ENCODE peak calls at places on chromosomes 7 and 10, in four cellular contexts. O is psoas muscle; W is naive thymus-derived CD4-positive, alpha-beta T cell; Y is A549. G is an unnamed sample.
A peak's percentile ranks its signal among the peaks of the same experiment; 100 is the strongest.

GRCh38 chr7:44712012-44712411 is 36.6 kb upstream of the ZMIZ2 start:
- DNase-seq in O (no peak), W (no peak), Y (no peak), G (no peak)

GRCh38 chr7:149884016-149884415 is 10.2 kb downstream of the ATP6V0E2 start:
- DNase-seq in O (no peak), W (no peak), Y (no peak), G (no peak)

GRCh38 chr7:87155788-87156187 is 3.5 kb downstream of the DMTF1 start:
- DNase-seq in O (no peak), W (no peak), Y (no peak), G (no peak)

GRCh38 chr7:44482502-44483485 is 7.7 kb downstream of the NUDCD3 start:
- DNase-seq in O (no peak), W (no peak), Y (no peak), G (no peak)

GRCh38 chr7:44735403-44736165 is 13.1 kb upstream of the ZMIZ2 start:
- DNase-seq in O (no peak), W (peak; percentile 38), Y (peak; percentile 65), G (peak; percentile 61)

GRCh38 chr10:8543361-8544056 is 489.0 kb downstream of the GATA3 start:
- DNase-seq in O (no peak), W (no peak), Y (no peak), G (no peak)

GRCh38 chr10:103637855-103638561 is 144.5 kb downstream of the NEURL1 start:
- DNase-seq in O (peak; percentile 88), W (no peak), Y (no peak), G (no peak)

GRCh38 chr10:79061441-79062315 is 7.1 kb upstream of the ZMIZ1 start:
- DNase-seq in O (peak; percentile 33), W (no peak), Y (no peak), G (no peak)

GRCh38 chr10:71590786-71591350 is 128.7 kb downstream of the C10orf105 start:
- DNase-seq in O (no peak), W (no peak), Y (no peak), G (peak; percentile 97)

GRCh38 chr7:149459540-149460433 is 1.1 kb downstream of the ZNF777 start:
- DNase-seq in O (no peak), W (peak; percentile 52), Y (peak; percentile 29), G (peak; percentile 31)

GRCh38 chr7:69813637-69814240 is 215.5 kb downstream of the AUTS2 start:
- DNase-seq in O (no peak), W (no peak), Y (no peak), G (no peak)

GRCh38 chr7:104931181-104931781 is 82.7 kb upstream of the KMT2E start:
- DNase-seq in O (no peak), W (no peak), Y (no peak), G (peak; percentile 31)

DNA sequence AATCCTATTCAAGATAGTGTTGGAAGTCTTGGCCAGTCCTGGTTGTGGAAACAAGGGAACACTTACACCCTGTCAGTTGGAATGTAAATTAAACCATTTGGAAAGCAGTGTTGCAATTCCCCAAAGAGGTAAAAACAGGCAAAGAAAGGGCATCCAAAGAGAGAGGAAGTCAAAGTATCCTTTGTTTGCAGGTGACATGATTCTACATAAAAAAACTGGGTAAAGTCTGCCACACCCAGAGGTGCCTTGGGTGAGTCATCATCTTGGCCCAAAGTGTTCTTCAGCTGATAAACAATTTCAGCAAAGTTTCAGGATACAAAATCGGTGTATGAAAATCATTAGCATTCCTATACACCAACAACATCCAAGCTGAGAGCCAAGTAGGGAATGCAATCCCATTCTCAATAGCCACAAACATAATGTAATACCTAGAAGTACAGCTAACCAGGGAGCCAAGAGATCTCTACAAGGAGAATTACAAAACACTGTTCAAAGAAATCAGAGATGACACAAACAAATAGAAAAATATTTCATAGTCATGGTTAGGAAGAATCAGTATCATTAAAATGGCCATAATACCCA is 278.7 kb downstream of the SDK1 start:
- DNase-seq in O (no peak), W (no peak), Y (no peak), G (no peak)
- H3K9me3 ChIP-seq in O (peaks cover 12% of the 10 kb centered on the region), W (no peaks in the 10 kb centered on the region), Y (peaks cover 10% of the 10 kb centered on the region), G (peaks cover 8% of the 10 kb centered on the region)

DNA sequence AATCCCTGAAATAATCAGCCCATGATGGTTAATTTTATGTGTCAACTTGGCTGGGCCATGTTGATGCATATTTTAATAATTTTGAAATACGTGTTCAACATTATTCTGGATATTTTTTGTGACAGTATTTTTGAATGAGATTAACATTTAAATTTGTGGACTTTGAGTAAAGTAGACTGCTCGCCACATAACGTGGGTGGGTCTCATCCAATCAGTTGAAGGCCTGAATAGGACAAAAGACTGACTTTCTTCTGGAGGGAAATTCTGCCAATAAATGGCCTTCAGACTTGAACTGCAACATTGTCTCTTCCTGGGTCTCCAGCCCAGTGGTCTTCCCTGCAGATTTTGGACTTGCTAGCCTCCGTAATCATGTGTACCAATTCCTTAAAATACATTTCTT is 53.6 kb upstream of the BICC1 start:
- DNase-seq in O (no peak), W (no peak), Y (no peak), G (no peak)
- H3K27ac ChIP-seq in O (no peak overlapping the region), W (no peak overlapping the region), Y (no peak overlapping the region), G (no peak overlapping the region)

GRCh38 chr7:94848992-94849576 is 58.3 kb upstream of the PPP1R9A start:
- DNase-seq in O (no peak), W (no peak), Y (no peak), G (no peak)

GRCh38 chr7:94848531-94848930 is 58.9 kb upstream of the PPP1R9A start:
- DNase-seq in O (no peak), W (no peak), Y (no peak), G (no peak)

GRCh38 chr7:94838717-94839116 is 68.7 kb upstream of the PPP1R9A start:
- DNase-seq in O (no peak), W (no peak), Y (no peak), G (no peak)

DNA sequence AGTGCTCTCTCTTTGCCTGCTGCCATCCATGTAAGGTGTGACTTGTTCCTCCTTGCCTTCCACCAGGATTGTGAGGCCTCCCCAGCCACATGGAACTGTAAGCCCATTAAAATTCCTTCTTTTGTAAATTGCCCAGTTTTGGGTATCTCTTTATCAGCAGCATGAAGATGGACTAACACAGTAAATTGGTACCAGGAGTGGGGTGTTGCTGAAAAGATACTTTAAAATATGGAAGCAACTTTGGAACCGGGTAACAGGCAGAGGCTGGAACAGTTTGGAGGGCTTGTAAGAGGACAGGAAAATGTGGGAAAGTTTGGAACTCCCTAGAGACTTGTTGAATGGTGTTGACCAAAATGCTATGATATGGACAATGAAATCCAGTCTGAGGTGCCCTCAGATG is 63.8 kb upstream of the PPP1R9A start:
- DNase-seq in O (no peak), W (no peak), Y (no peak), G (no peak)
- H3K9me3 ChIP-seq in O (peaks cover 3% of the 10 kb centered on the region), W (no peaks in the 10 kb centered on the region), Y (peaks cover 43% of the 10 kb centered on the region), G (peaks cover 27% of the 10 kb centered on the region)

GRCh38 chr7:22090107-22090506 is 144.4 kb upstream of the CDCA7L start:
- DNase-seq in O (no peak), W (no peak), Y (no peak), G (no peak)

GRCh38 chr7:22093936-22094335 is 148.2 kb upstream of the CDCA7L start:
- DNase-seq in O (no peak), W (no peak), Y (no peak), G (no peak)

GRCh38 chr7:22090512-22090911 is 144.8 kb upstream of the CDCA7L start:
- DNase-seq in O (no peak), W (no peak), Y (no peak), G (no peak)

GRCh38 chr7:22093003-22093402 is 147.3 kb upstream of the CDCA7L start:
- DNase-seq in O (no peak), W (no peak), Y (no peak), G (no peak)

DNA sequence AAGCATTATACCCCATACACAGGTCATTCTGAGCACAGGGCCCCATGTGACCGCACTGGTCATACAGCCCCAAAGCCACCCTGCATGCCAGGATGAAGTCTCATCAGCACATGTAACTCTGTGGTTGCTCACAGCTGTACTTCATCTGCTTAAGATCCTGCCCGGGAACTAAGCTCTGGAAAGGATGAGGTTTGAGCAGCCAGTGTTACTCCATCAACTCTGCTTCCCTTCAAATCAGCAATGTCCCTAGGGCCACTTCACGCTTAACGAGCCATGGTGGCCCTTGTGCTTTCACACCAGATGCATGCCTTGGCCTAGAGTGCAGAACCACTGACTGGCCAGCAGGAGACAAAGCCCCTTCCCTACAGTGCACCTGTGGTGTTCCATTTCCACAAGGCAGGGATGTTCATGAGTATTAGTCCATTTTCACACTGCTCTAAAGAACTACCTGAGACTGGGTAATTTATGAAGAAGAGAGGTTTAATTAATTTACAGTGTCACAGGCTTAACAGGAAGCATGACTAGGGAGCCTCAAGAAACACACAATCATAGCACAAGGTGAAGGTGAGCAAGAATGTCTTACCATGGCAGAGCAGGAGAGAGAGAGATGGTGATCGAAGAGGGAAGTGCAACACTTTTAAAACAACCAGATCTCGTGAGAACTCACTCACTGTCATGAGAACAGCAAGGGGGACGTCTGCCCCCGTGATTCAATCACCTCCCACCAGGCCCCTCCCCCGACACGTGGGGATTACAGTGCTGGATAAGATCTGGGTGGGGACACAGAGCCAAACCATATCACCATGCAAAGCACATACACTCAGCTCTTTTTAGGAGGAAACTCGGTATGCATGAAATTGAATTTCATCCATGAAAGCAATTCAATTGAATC is 149.0 kb upstream of the CDCA7L start:
- DNase-seq in O (no peak), W (no peak), Y (no peak), G (no peak)
- H3K27ac ChIP-seq in O (no peak overlapping the region), W (no peak overlapping the region), Y (no peak overlapping the region), G (no peak overlapping the region)

DNA sequence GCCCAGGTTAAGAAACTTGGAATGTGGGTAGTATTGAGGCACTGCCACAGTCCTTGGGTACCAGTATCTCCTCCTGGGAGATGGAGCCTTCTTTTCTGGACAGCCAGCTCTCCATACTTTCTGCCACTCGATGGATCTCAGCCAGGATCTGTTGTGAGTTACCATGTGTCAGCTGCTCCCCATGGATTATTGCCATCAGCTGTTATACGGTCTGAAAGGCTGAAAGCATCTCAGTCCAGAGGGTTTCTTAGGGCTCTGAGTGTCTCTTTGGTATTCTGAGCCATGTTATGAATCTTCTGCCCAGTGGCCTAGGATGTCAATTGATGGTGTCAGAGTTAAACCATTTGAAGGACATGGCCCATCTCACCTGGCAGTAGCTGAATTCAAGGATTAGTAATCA is 197.5 kb downstream of the C7orf25 start:
- DNase-seq in O (no peak), W (no peak), Y (no peak), G (no peak)
- H3K9me3 ChIP-seq in O (peaks cover 11% of the 10 kb centered on the region), W (no peaks in the 10 kb centered on the region), Y (no peaks in the 10 kb centered on the region), G (no peaks in the 10 kb centered on the region)

GRCh38 chr10:30691601-30692015 is 62.1 kb upstream of the LYZL2 start:
- DNase-seq in O (no peak), W (no peak), Y (no peak), G (no peak)
- H3K27ac ChIP-seq in O (no peak overlapping the region), W (no peak overlapping the region), Y (no peak overlapping the region), G (no peak overlapping the region)

G was measured in SJCRH30.